ENCODE peak calls at places on chromosomes 16 and 17, in seven cellular contexts. One of them, this sample, is unnamed.

GRCh38 chr16:5350118-5350517 is 252.5 kb upstream of the EEF2KMT start:
- DNase-seq in left ventricle myocardium inferior: no peak
- DNase-seq in thoracic aorta: no peak
- DNase-seq in upper lobe of left lung: no peak
- DNase-seq in tibial artery: no peak
- DNase-seq in psoas muscle: no peak
- DNase-seq in sigmoid colon: no peak
- DNase-seq in this sample: no peak

GRCh38 chr16:36336-36984 is 16.9 kb downstream of the POLR3K start:
- DNase-seq in sigmoid colon: no peak
- DNase-seq in left ventricle myocardium inferior: no peak
- DNase-seq in upper lobe of left lung: no peak
- DNase-seq in thoracic aorta: no peak
- DNase-seq in tibial artery: no peak
- DNase-seq in psoas muscle: peak
- DNase-seq in this sample: no peak

GRCh38 chr17:5042152-5043022 is 7.2 kb upstream of the SLC52A1 start:
- DNase-seq in sigmoid colon: no peak
- DNase-seq in upper lobe of left lung: no peak
- DNase-seq in tibial artery: no peak
- DNase-seq in thoracic aorta: no peak
- DNase-seq in left ventricle myocardium inferior: no peak
- DNase-seq in psoas muscle: no peak
- DNase-seq in this sample: no peak

GRCh38 chr16:57530104-57530522 is 6.3 kb downstream of the CCDC102A start:
- DNase-seq in sigmoid colon: peak
- DNase-seq in psoas muscle: peak
- DNase-seq in tibial artery: no peak
- DNase-seq in left ventricle myocardium inferior: peak
- DNase-seq in upper lobe of left lung: peak
- DNase-seq in thoracic aorta: no peak
- DNase-seq in this sample: peak

GRCh38 chr16:23406546-23407240 is 46.3 kb downstream of the COG7 start:
- DNase-seq in psoas muscle: no peak
- DNase-seq in left ventricle myocardium inferior: no peak
- DNase-seq in tibial artery: no peak
- DNase-seq in thoracic aorta: no peak
- DNase-seq in sigmoid colon: peak
- DNase-seq in upper lobe of left lung: no peak
- DNase-seq in this sample: no peak

GRCh38 chr17:45398800-45399199 is 33.9 kb downstream of the ARHGAP27 start:
- DNase-seq in tibial artery: no peak
- DNase-seq in left ventricle myocardium inferior: no peak
- DNase-seq in sigmoid colon: no peak
- DNase-seq in psoas muscle: no peak
- DNase-seq in thoracic aorta: no peak
- DNase-seq in upper lobe of left lung: no peak
- DNase-seq in this sample: no peak

GRCh38 chr16:27708651-27709050 is 158.7 kb downstream of the KATNIP start:
- DNase-seq in tibial artery: peak
- DNase-seq in left ventricle myocardium inferior: no peak
- DNase-seq in thoracic aorta: no peak
- DNase-seq in psoas muscle: no peak
- DNase-seq in sigmoid colon: peak
- DNase-seq in upper lobe of left lung: peak
- DNase-seq in this sample: no peak

GRCh38 chr16:27322858-27323780 is 9.3 kb downstream of the IL4R start:
- DNase-seq in thoracic aorta: no peak
- DNase-seq in sigmoid colon: peak
- DNase-seq in upper lobe of left lung: no peak
- DNase-seq in psoas muscle: no peak
- DNase-seq in left ventricle myocardium inferior: no peak
- DNase-seq in tibial artery: peak
- DNase-seq in this sample: no peak

GRCh38 chr16:52725461-52725860 is 178.5 kb upstream of the TOX3 start:
- DNase-seq in thoracic aorta: no peak
- DNase-seq in sigmoid colon: no peak
- DNase-seq in psoas muscle: no peak
- DNase-seq in tibial artery: no peak
- DNase-seq in upper lobe of left lung: no peak
- DNase-seq in left ventricle myocardium inferior: no peak
- DNase-seq in this sample: no peak

GRCh38 chr17:7840441-7840840 is 6.4 kb downstream of the KDM6B start:
- DNase-seq in tibial artery: no peak
- DNase-seq in thoracic aorta: no peak
- DNase-seq in sigmoid colon: no peak
- DNase-seq in psoas muscle: no peak
- DNase-seq in upper lobe of left lung: no peak
- DNase-seq in left ventricle myocardium inferior: no peak
- DNase-seq in this sample: no peak

GRCh38 chr17:64622931-64623654 is 39.0 kb downstream of the SMURF2 start:
- DNase-seq in upper lobe of left lung: no peak
- DNase-seq in sigmoid colon: no peak
- DNase-seq in psoas muscle: no peak
- DNase-seq in thoracic aorta: no peak
- DNase-seq in tibial artery: no peak
- DNase-seq in left ventricle myocardium inferior: no peak
- DNase-seq in this sample: no peak

GRCh38 chr16:23398987-23399805 is 53.8 kb downstream of the COG7 start:
- DNase-seq in thoracic aorta: no peak
- DNase-seq in psoas muscle: peak
- DNase-seq in tibial artery: no peak
- DNase-seq in sigmoid colon: peak
- DNase-seq in left ventricle myocardium inferior: peak
- DNase-seq in upper lobe of left lung: peak
- DNase-seq in this sample: peak

GRCh38 chr17:53316988-53317387 is 505.7 kb upstream of the KIF2B start:
- DNase-seq in left ventricle myocardium inferior: no peak
- DNase-seq in upper lobe of left lung: no peak
- DNase-seq in psoas muscle: no peak
- DNase-seq in sigmoid colon: no peak
- DNase-seq in thoracic aorta: no peak
- DNase-seq in tibial artery: no peak
- DNase-seq in this sample: no peak

GRCh38 chr17:1423456-1424135 is 23.6 kb upstream of the YWHAE start:
- DNase-seq in sigmoid colon: no peak
- DNase-seq in tibial artery: no peak
- DNase-seq in upper lobe of left lung: peak
- DNase-seq in left ventricle myocardium inferior: no peak
- DNase-seq in thoracic aorta: no peak
- DNase-seq in psoas muscle: no peak
- DNase-seq in this sample: no peak

GRCh38 chr17:28720247-28720996 is 637 bp downstream of the RPL23A start:
- DNase-seq in left ventricle myocardium inferior: no peak
- DNase-seq in sigmoid colon: no peak
- DNase-seq in thoracic aorta: no peak
- DNase-seq in upper lobe of left lung: no peak
- DNase-seq in tibial artery: no peak
- DNase-seq in psoas muscle: no peak
- DNase-seq in this sample: no peak
- TF ChIP-seq CTCF in left ventricle myocardium inferior: no peak
- TF ChIP-seq CTCF in sigmoid colon: peak
- TF ChIP-seq CTCF in thoracic aorta: no peak
- TF ChIP-seq CTCF in upper lobe of left lung: no peak
- TF ChIP-seq CTCF in tibial artery: no peak
- TF ChIP-seq CTCF in psoas muscle: no peak
- TF ChIP-seq CTCF in this sample: peak

DNA sequence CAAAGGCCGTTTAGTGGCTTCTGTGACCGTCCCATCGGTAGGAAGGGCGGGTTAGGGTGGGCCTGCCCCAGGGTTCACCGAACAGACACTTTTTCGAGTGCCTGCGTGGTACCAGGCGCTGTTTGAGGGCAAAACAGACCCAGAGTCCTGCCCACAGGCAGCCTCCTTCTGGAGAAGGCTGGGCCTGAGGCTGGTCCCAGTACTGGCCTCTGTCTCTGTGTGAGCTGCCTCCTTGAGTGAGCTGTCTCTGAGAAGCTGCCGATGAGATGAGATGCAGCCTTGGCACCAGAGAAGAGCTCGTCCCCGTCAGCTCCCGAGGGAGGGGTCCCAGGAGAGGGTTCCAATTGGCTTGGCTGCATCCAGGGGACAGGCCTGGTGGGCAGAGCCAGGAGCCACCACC is 53.1 kb downstream of the NKD1 start:
- DNase-seq in thoracic aorta: no peak
- DNase-seq in tibial artery: no peak
- DNase-seq in upper lobe of left lung: no peak
- DNase-seq in psoas muscle: peak
- DNase-seq in sigmoid colon: no peak
- DNase-seq in left ventricle myocardium inferior: no peak
- DNase-seq in this sample: no peak
- H3K27ac ChIP-seq in thoracic aorta: peak
- H3K27ac ChIP-seq in tibial artery: peak
- H3K27ac ChIP-seq in upper lobe of left lung: peak
- H3K27ac ChIP-seq in psoas muscle: no peak
- H3K27ac ChIP-seq in sigmoid colon: peak
- H3K27ac ChIP-seq in left ventricle myocardium inferior: no peak
- H3K27ac ChIP-seq in this sample: peak

GRCh38 chr16:21279501-21279900 is 1.4 kb upstream of the CRYM start:
- DNase-seq in tibial artery: no peak
- DNase-seq in upper lobe of left lung: no peak
- DNase-seq in thoracic aorta: no peak
- DNase-seq in psoas muscle: no peak
- DNase-seq in sigmoid colon: no peak
- DNase-seq in left ventricle myocardium inferior: no peak
- DNase-seq in this sample: no peak

GRCh38 chr16:21276090-21276489 is 2.0 kb downstream of the CRYM start:
- DNase-seq in tibial artery: no peak
- DNase-seq in upper lobe of left lung: no peak
- DNase-seq in sigmoid colon: no peak
- DNase-seq in thoracic aorta: no peak
- DNase-seq in psoas muscle: no peak
- DNase-seq in left ventricle myocardium inferior: no peak
- DNase-seq in this sample: no peak

GRCh38 chr16:21277045-21277926 is 804 bp downstream of the CRYM start:
- DNase-seq in thoracic aorta: no peak
- DNase-seq in psoas muscle: no peak
- DNase-seq in left ventricle myocardium inferior: peak
- DNase-seq in tibial artery: no peak
- DNase-seq in upper lobe of left lung: no peak
- DNase-seq in sigmoid colon: no peak
- DNase-seq in this sample: no peak

GRCh38 chr16:21275529-21275928 is 2.6 kb downstream of the CRYM start:
- DNase-seq in upper lobe of left lung: no peak
- DNase-seq in psoas muscle: no peak
- DNase-seq in left ventricle myocardium inferior: no peak
- DNase-seq in thoracic aorta: no peak
- DNase-seq in sigmoid colon: no peak
- DNase-seq in tibial artery: no peak
- DNase-seq in this sample: no peak

GRCh38 chr16:21277927-21278706 is at the start of gene CRYM:
- DNase-seq in upper lobe of left lung: peak
- DNase-seq in psoas muscle: peak
- DNase-seq in sigmoid colon: peak
- DNase-seq in left ventricle myocardium inferior: peak
- DNase-seq in tibial artery: peak
- DNase-seq in thoracic aorta: no peak
- DNase-seq in this sample: peak
- TF ChIP-seq CTCF in upper lobe of left lung: peak
- TF ChIP-seq CTCF in psoas muscle: peak
- TF ChIP-seq CTCF in sigmoid colon: peak
- TF ChIP-seq CTCF in left ventricle myocardium inferior: peak
- TF ChIP-seq CTCF in tibial artery: peak
- TF ChIP-seq CTCF in thoracic aorta: peak
- TF ChIP-seq CTCF in this sample: peak

DNA sequence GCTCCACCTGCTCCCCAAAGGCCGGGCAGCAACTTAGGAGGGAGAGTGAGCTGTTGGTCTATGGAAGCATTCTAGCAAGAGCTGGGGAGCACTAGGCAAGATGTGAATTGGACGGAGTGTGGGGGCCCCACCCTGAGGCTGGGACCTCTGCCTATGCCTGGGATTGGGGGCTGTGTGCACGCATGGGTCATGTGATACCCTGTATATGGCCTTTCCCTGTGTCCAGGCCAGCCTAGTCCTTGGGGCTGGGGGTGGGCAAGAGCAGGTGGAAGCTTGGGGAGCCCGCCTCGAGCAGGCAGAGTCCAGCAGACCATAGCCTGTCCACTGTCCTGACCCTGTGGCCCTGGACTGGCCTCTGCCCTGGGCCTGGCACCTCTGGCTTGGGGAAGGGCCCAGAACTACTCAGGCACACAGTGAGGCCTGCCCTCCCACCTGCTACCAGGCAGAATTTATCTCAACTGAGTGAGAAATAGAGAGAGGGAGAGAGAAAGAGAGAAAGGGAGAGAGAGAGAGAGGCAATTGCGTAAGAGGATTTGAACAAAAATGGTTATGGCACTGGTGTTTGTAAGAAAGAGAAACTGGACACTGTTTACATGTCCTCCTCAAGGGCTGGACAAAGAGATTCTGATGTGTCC is 19.1 kb downstream of the PDP2 start:
- DNase-seq in left ventricle myocardium inferior: no peak
- DNase-seq in thoracic aorta: no peak
- DNase-seq in tibial artery: no peak
- DNase-seq in sigmoid colon: no peak
- DNase-seq in upper lobe of left lung: no peak
- DNase-seq in psoas muscle: peak
- DNase-seq in this sample: no peak
- H3K27ac ChIP-seq in left ventricle myocardium inferior: peak
- H3K27ac ChIP-seq in thoracic aorta: peak
- H3K27ac ChIP-seq in tibial artery: peak
- H3K27ac ChIP-seq in sigmoid colon: peak
- H3K27ac ChIP-seq in upper lobe of left lung: peak
- H3K27ac ChIP-seq in psoas muscle: peak
- H3K27ac ChIP-seq in this sample: peak

GRCh38 chr17:61349350-61349749 is 50.3 kb upstream of the TBX2 start:
- DNase-seq in thoracic aorta: no peak
- DNase-seq in tibial artery: no peak
- DNase-seq in sigmoid colon: no peak
- DNase-seq in left ventricle myocardium inferior: no peak
- DNase-seq in psoas muscle: no peak
- DNase-seq in upper lobe of left lung: no peak
- DNase-seq in this sample: no peak
- TF ChIP-seq CTCF in thoracic aorta: peak
- TF ChIP-seq CTCF in tibial artery: peak
- TF ChIP-seq CTCF in sigmoid colon: peak
- TF ChIP-seq CTCF in left ventricle myocardium inferior: peak
- TF ChIP-seq CTCF in psoas muscle: peak
- TF ChIP-seq CTCF in upper lobe of left lung: no peak
- TF ChIP-seq CTCF in this sample: peak

DNA sequence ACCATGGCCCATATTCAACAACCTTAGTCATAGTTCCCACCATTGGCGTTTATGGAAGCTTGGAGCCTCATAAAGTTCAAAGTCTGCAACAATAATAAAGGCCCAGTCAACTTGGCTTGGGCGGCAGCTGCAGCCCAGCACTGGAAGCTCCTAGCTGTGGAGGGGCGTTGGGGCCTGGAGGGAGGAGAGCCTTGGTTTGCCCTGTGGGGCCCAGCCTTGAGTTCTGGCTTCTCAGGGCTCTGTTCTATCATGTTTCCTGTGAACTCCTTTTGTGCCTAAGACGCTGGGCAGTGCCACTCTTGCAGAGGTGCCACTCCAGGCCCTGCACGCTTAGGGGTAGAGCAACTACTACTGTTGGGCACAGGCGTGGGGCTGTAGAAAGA is 927 bp upstream of the ENGASE start:
- DNase-seq in tibial artery: no peak
- DNase-seq in sigmoid colon: peak
- DNase-seq in psoas muscle: peak
- DNase-seq in thoracic aorta: no peak
- DNase-seq in upper lobe of left lung: no peak
- DNase-seq in left ventricle myocardium inferior: no peak
- DNase-seq in this sample: no peak
- H3K27ac ChIP-seq in tibial artery: peak
- H3K27ac ChIP-seq in sigmoid colon: peak
- H3K27ac ChIP-seq in psoas muscle: no peak
- H3K27ac ChIP-seq in thoracic aorta: peak
- H3K27ac ChIP-seq in upper lobe of left lung: no peak
- H3K27ac ChIP-seq in left ventricle myocardium inferior: no peak
- H3K27ac ChIP-seq in this sample: no peak

This sample was measured in cardiac muscle cell.